ENCODE peak calls at places on chromosomes 4 and X, in five cellular contexts. K is heart left ventricle, P is IMR-90, A is astrocyte, X is sigmoid colon. H is an unnamed sample.

GRCh38 chr4:161987611-161988010 is 176.2 kb downstream of the FSTL5 start:
- DNase-seq in K (no peak), P (no peak), A (no peak), X (no peak), H (no peak)

GRCh38 chrX:139720136-139720535 is 12.2 kb upstream of the MCF2 start:
- DNase-seq in K (no peak), P (peak), A (peak), X (no peak), H (no peak)

GRCh38 chr4:156523492-156523891 is 448.1 kb downstream of the PDGFC start:
- DNase-seq in K (no peak), P (no peak), A (no peak), X (no peak), H (no peak)

GRCh38 chrX:148134578-148134977 is 153.4 kb downstream of the FMR1NB start:
- DNase-seq in K (no peak), P (no peak), A (no peak), X (no peak), H (no peak)

GRCh38 chr4:144647095-144647959 is 1.4 kb downstream of the HHIP start:
- DNase-seq in K (no peak), P (peak), A (peak), X (no peak), H (no peak)

GRCh38 chr4:152660526-152660925 is 19.3 kb downstream of the TMEM154 start:
- DNase-seq in K (no peak), P (no peak), A (no peak), X (no peak), H (no peak)

GRCh38 chr4:110518889-110519490 is 43.0 kb downstream of the ENPEP start:
- DNase-seq in K (no peak), P (peak), A (no peak), X (no peak), H (peak)

GRCh38 chr4:133151681-133152329 is 2.7 kb downstream of the PCDH10 start:
- DNase-seq in K (no peak), P (no peak), A (peak), X (peak), H (no peak)

GRCh38 chr4:183448436-183448835 is 4.0 kb downstream of the CDKN2AIP start:
- DNase-seq in K (no peak), P (no peak), A (no peak), X (no peak), H (no peak)

GRCh38 chrX:134886201-134886600 is 104.6 kb upstream of the SMIM10 start:
- DNase-seq in K (no peak), P (peak), A (no peak), X (no peak), H (no peak)

GRCh38 chrX:81259714-81260395 is 58.0 kb downstream of the SH3BGRL start:
- DNase-seq in K (no peak), P (peak), A (peak), X (no peak), H (no peak)

GRCh38 chr4:176778063-176778462 is 14.7 kb downstream of the VEGFC start:
- DNase-seq in K (no peak), P (peak), A (peak), X (no peak), H (no peak)

DNA sequence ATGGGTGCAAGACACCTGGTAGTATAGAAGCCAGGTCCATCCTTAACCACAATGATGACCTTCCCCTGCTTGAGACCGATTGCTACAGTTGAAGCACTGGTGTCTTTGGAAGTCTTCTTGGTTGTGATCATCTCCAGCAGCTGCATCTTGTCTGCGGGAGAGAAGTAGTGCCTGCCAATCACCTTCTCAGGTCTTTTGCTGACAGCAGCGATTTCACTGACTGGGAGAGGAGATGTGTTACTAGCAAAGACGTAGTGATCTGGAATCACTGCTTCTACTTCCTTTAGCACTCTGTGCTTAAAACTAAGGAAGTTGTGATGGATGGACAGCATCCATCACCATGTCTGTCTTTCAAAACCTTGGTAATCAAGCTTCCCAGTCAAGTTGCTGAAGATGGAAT is 25.9 kb downstream of the CPE start:
- DNase-seq in K (no peak), P (no peak), A (no peak), X (no peak), H (no peak)
- H3K27ac ChIP-seq in K (no peak), P (no peak), A (no peak), X (no peak), H (no peak)

GRCh38 chr4:153728151-153728550 is 31.7 kb downstream of the RNF175 start:
- DNase-seq in K (no peak), P (no peak), A (no peak), X (no peak), H (no peak)
- H3K27ac ChIP-seq in K (no peak), P (no peak), A (no peak), X (no peak), H (no peak)

DNA sequence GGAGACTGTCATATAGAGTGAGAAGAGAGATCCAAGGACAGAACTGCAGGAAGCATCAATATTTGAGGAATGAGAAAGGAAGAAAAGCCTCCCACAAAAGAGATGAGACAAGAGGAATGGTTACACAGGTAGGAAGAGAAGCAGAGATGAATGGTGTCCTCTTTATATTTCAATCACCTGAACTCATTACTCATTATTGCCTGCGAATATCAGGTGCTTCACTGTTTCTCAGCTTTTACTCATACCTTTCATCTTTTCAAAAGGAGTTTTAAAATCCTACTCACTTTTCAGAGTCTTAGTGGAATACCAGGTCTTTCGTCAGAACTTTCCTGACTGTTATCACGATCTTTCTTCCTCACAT is 14.9 kb upstream of the SEC24D start:
- DNase-seq in K (no peak), P (no peak), A (no peak), X (no peak), H (no peak)
- H3K27ac ChIP-seq in K (peak), P (peak), A (no peak), X (no peak), H (peak)

DNA sequence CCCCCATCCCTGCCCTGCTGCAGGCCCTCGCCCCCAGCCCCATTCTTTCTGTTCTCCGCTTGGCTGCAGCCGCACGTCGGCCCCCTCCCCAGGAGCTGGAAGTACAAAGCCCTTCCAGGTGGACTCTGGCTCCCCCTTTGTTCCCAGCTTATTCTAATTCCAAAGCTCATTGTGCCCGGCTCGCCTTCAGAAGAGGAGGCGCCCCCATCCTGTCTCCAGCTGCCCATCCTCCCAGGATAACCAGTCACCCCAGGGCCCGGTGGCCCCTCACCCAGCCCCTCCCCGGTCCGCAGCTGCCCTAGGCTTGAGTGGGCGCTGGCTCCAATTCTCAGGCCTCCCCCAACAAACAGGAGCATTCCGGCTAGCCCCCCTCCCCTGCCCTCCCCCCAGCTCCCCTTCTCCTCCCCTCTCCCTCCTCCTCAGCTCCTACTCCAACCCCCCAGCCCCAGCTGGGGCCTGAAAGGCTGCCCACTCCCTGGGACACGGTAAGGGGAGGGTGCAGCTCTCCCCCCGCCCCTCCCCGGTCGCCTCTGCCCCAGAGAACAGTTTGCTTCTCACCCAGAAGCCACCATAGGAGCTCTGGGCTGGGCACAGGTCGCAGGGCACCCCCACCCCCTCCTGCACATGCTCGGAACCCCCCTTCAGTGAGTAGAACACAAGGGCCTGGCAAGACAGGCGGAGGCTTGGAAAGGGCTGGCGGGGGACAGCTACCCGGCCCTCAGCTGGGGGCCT is 3.1 kb upstream of the SLC6A8 start:
- DNase-seq in K (peak), P (no peak), A (no peak), X (peak), H (no peak)
- H3K27ac ChIP-seq in K (no peak), P (no peak), A (no peak), X (no peak), H (no peak)

GRCh38 chr4:40848981-40849380 is 99.2 kb downstream of the NSUN7 start:
- DNase-seq in K (no peak), P (peak), A (no peak), X (no peak), H (no peak)
- H3K27ac ChIP-seq in K (no peak), P (no peak), A (no peak), X (no peak), H (no peak)

DNA sequence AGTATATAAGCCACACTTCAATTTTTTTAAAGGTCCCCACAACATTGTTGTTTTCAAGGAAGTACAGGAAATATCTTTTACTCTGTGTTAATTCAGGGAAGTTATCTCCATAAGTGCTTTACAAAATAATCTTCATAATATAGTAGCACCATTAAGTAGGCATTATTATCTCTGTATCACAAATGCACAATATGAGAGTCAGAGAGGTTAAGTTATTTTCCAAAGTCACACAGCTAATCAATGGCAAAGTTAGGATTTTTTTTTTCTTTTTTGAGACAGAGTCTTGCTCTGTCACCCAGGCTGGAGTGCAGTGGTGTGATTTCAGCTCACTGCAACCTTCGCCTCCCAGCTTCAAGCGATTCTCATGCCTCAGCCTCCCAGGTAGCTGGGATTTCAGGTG is 35.1 kb upstream of the PI4K2B start:
- DNase-seq in K (no peak), P (no peak), A (no peak), X (no peak), H (no peak)
- H3K27ac ChIP-seq in K (no peak), P (no peak), A (no peak), X (no peak), H (no peak)

GRCh38 chr4:5956285-5957021 is 61.8 kb downstream of the C4orf50 start:
- DNase-seq in K (no peak), P (no peak), A (no peak), X (no peak), H (no peak)
- H3K27ac ChIP-seq in K (no peak), P (no peak), A (no peak), X (no peak), H (no peak)

GRCh38 chr4:142614621-142615323 is 231.3 kb downstream of the INPP4B start:
- DNase-seq in K (no peak), P (peak), A (peak), X (no peak), H (no peak)
- H3K27ac ChIP-seq in K (no peak), P (no peak), A (peak), X (no peak), H (no peak)

DNA sequence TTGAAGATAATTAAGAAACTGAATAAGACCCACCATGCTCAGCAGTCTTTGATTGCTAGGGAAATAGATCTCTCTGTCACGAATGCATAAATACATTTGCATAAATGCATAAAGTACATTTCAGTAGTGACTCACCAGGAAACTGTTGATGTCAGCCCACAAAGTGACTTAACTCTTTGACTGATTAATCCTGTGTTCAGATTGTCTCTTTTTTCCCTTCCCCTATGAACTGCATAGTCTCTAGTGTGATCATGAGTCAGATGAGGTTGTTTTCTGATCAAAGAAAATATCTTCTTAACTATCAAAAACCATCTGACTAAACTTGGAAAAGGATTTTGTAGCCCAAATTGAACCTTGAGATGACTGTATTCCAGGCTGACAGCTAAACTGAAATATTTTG is 1381.4 kb upstream of the AGA start:
- DNase-seq in K (no peak), P (peak), A (peak), X (no peak), H (no peak)
- H3K27ac ChIP-seq in K (no peak), P (no peak), A (no peak), X (no peak), H (no peak)